ENCODE peak calls at places on chromosomes 7 and 10, in five cellular contexts. B is esophagus squamous epithelium, L is tibial nerve, X is HCT116, J is AG04450. K is an unnamed sample.

GRCh38 chr7:26630941-26631580 is 233.3 kb downstream of the SKAP2 start:
- DNase-seq in B (no peak), L (no peak), X (no peak), J (no peak), K (no peak)

GRCh38 chr7:105691692-105692564 is 110.6 kb upstream of the EFCAB10 start:
- DNase-seq in B (peak), L (peak), X (no peak), J (peak), K (no peak)

GRCh38 chr7:13126347-13126746 is 438.9 kb downstream of the ARL4A start:
- DNase-seq in B (no peak), L (no peak), X (no peak), J (no peak), K (no peak)

GRCh38 chr10:35448687-35449662 is 112.7 kb downstream of the CCNY start:
- DNase-seq in B (no peak), L (no peak), X (no peak), J (no peak), K (no peak)

GRCh38 chr10:104040382-104040781 is 45.3 kb downstream of the COL17A1 start:
- DNase-seq in B (no peak), L (no peak), X (no peak), J (no peak), K (no peak)

GRCh38 chr10:93463723-93464511 is 18.2 kb downstream of the MYOF start:
- DNase-seq in B (no peak), L (no peak), X (no peak), J (no peak), K (no peak)

GRCh38 chr7:82376739-82377138 is 66.8 kb downstream of the CACNA2D1 start:
- DNase-seq in B (no peak), L (no peak), X (no peak), J (no peak), K (no peak)

GRCh38 chr7:143884978-143885559 is 16.9 kb downstream of the TCAF1 start:
- DNase-seq in B (no peak), L (no peak), X (no peak), J (no peak), K (peak)

GRCh38 chr10:924524-924859 is 7.0 kb downstream of the LARP4B start:
- DNase-seq in B (no peak), L (no peak), X (no peak), J (no peak), K (no peak)

GRCh38 chr7:2645274-2645868 is 13.6 kb downstream of the TTYH3 start:
- DNase-seq in B (no peak), L (no peak), X (no peak), J (no peak), K (no peak)

GRCh38 chr10:69318997-69319727 is 40.9 kb downstream of the HK1 start:
- DNase-seq in B (no peak), L (peak), X (no peak), J (no peak), K (peak)

GRCh38 chr10:99993994-99994689 is 15.6 kb downstream of the DNMBP start:
- DNase-seq in B (no peak), L (peak), X (no peak), J (no peak), K (peak)

GRCh38 chr7:1224093-1224702 is 8.5 kb upstream of the UNCX start:
- DNase-seq in B (no peak), L (no peak), X (no peak), J (no peak), K (no peak)

GRCh38 chr7:149495785-149496641 is 1.6 kb downstream of the ZNF746 start:
- DNase-seq in B (no peak), L (peak), X (no peak), J (peak), K (peak)

GRCh38 chr10:77898323-77899079 is 28.1 kb downstream of the DLG5 start:
- DNase-seq in B (no peak), L (no peak), X (no peak), J (no peak), K (peak)

GRCh38 chr7:142298009-142298408 is 40.2 kb upstream of the PRSS58 start:
- DNase-seq in B (no peak), L (no peak), X (peak), J (no peak), K (no peak)

GRCh38 chr10:6202098-6202683 is 541 bp upstream of the PFKFB3 start:
- DNase-seq in B (no peak), L (no peak), X (no peak), J (no peak), K (no peak)

GRCh38 chr10:6202684-6203330 is at the start of gene PFKFB3:
- DNase-seq in B (peak), L (peak), X (peak), J (peak), K (peak)

GRCh38 chr10:6203331-6204062 is 765 bp downstream of the PFKFB3 start:
- DNase-seq in B (no peak), L (no peak), X (no peak), J (no peak), K (peak)

GRCh38 chr10:6204063-6204340 is 1.3 kb downstream of the PFKFB3 start:
- DNase-seq in B (no peak), L (no peak), X (no peak), J (no peak), K (peak)

DNA sequence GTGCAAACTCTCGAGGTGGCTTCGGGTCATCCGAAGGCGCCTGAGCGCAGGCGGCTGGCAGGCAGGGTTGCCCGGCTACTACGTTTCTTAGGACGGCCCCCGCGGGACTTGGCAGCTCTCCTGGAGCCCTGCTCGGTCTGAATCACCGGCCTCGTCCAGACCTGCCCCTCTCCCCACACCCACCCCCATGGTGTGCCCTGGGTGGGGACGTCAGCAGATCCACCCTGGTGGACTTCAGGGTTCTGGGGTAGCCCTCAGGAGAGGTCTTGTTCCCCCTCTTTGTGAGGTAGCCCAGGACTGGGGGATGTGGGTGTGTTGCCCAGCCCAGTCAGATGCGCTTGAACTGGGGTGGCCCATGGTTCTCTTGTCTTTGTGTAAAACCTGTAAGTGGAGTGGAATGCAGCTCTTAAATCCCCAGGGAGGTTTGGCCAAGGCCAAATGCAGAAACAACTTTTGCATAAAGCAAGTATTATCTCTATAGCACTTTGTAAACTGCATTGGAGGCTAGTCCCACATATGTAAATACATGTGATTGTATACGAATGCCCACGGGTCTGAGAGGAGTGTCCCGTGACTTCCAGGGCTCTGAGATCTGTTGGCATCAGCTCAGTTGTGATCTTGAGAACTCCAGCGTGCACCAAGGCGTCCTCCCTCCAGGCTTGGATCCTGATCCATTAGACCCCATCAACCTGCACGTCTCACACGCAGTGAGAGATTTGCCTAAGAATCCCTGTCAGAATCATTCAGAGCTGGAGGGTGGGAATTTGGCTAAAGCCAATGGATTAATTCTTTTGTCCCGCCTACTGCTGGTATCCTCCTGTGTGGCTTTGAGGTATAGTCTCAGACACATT is 1.8 kb downstream of the PFKFB3 start:
- DNase-seq in B (no peak), L (no peak), X (no peak), J (no peak), K (no peak)
- H3K27ac ChIP-seq in B (peak), L (peak), X (peak), J (peak), K (no peak)

GRCh38 chr7:120992272-120993010 is 3.9 kb downstream of the CPED1 start:
- DNase-seq in B (no peak), L (no peak), X (no peak), J (no peak), K (no peak)
- H3K27ac ChIP-seq in B (no peak), L (peak), X (no peak), J (no peak), K (no peak)

GRCh38 chr7:84157171-84157570 is 37.4 kb downstream of the SEMA3A start:
- DNase-seq in B (no peak), L (no peak), X (no peak), J (no peak), K (no peak)
- H3K27ac ChIP-seq in B (no peak), L (no peak), X (no peak), J (no peak), K (no peak)

DNA sequence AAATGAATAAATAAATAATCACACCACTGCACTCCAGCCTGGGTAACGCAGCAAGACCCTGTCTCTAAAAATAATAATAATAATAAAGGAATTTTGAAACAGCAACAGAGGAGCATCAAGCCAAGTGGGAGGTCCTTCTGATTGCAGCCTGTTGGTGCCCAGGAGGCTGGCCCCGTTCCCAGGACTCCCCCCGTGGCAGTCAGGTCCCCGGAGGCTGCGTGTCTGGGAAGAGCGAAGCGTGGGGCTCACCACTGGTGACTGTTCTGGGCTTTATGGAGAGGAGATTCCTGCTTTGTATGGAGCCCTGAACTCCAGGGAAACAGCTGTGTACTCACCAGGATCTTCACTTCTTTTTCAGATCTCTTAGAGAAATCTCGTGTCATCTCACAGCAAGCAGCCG is 19.3 kb upstream of the MYH16 start:
- DNase-seq in B (no peak), L (no peak), X (no peak), J (no peak), K (no peak)
- H3K27ac ChIP-seq in B (no peak), L (no peak), X (no peak), J (no peak), K (no peak)

GRCh38 chr7:30268666-30269065 is 15.7 kb upstream of the ZNRF2 start:
- DNase-seq in B (no peak), L (no peak), X (no peak), J (no peak), K (peak)
- H3K27ac ChIP-seq in B (no peak), L (no peak), X (no peak), J (no peak), K (no peak)

GRCh38 chr7:5704534-5704922 is 76.9 kb downstream of the RNF216 start:
- DNase-seq in B (no peak), L (peak), X (peak), J (peak), K (peak)
- H3K27ac ChIP-seq in B (peak), L (peak), X (no peak), J (no peak), K (peak)

DNA sequence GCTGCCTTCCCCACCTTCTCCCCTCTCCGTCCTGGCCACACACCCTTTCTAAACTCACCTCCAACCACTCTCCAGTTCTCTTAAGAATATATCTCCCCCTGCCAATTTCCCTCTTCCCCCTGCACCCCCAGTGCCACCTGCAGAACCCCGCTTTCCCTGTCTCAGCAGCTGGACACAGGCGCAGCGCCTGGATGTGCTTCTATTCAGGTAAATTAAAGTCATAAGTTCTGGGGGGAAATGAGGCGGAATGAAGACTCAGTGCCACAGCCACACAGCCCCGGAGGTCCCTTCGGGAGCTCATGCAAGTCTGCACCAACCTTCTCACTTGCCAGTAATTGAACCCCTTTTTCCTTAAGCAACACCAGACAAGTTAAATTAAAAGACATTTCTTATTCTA is 5.5 kb upstream of the LOXL4 start:
- DNase-seq in B (no peak), L (no peak), X (no peak), J (no peak), K (no peak)
- H3K27ac ChIP-seq in B (no peak), L (no peak), X (no peak), J (no peak), K (no peak)

GRCh38 chr7:69684955-69685631 is 86.8 kb downstream of the AUTS2 start:
- DNase-seq in B (no peak), L (no peak), X (no peak), J (no peak), K (no peak)
- H3K27ac ChIP-seq in B (no peak), L (peak), X (no peak), J (no peak), K (no peak)

DNA sequence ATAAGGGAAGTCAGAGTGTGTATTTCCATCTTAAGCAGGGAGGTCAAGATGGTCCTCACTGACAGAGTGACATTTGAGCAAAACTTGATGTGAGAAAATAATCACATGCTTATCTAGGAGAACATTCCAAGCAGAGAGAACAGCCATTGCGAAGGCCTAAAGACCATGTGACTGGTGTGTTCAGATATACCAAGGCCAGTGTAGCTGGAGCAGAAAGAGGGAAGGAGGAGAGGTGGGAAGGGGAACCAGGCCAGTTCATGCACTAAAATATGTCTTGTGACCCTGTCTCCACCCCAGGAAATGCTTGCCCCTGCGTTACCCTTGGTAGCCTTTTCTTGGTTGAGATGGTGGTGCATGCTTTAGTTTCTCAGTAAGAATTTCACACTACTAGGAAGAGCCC is 77.4 kb downstream of the CACNB2 start:
- DNase-seq in B (no peak), L (no peak), X (no peak), J (no peak), K (no peak)
- H3K27ac ChIP-seq in B (peak), L (no peak), X (no peak), J (no peak), K (peak)

K was measured in cardiac muscle cell.